ENCODE peak calls at places on chromosomes 1 and 21, in six cellular contexts. N is KBM-7; Q is neural progenitor cell; Z is MCF 10A; D is stimulated activated CD4-positive, alpha-beta T cell treated with anti-CD3 and anti-CD28 coated beads, Interleukin-1b, Interleukin-23, amount 100 ng/mL, for 1 hour; A is uterus. Y is an unnamed sample.

GRCh38 chr1:90835661-90836344 is 118.7 kb upstream of the BARHL2 start:
- DNase-seq in A (no peak), Q (peak), N (no peak), Z (no peak), D (no peak), Y (no peak)

GRCh38 chr1:8015809-8016165 is 10.3 kb downstream of the ERRFI1 start:
- DNase-seq in Z (peak), Q (no peak), N (no peak), D (no peak), A (peak), Y (no peak)

GRCh38 chr1:240598602-240599001 is 13.4 kb downstream of the GREM2 start:
- DNase-seq in Q (no peak), N (no peak), Z (no peak), D (no peak), A (no peak), Y (no peak)

GRCh38 chr1:1250828-1251284 is 4.3 kb upstream of the C1QTNF12 start:
- DNase-seq in A (no peak), Q (no peak), Z (peak), N (peak), D (no peak), Y (no peak)

GRCh38 chr1:10613340-10613739 is 138.6 kb downstream of the PEX14 start:
- DNase-seq in Z (no peak), Q (no peak), N (no peak), D (no peak), A (no peak), Y (peak)

GRCh38 chr1:18956189-18957135 is at the start of gene IFFO2:
- DNase-seq in Z (peak), Q (peak), D (peak), A (peak), N (peak), Y (peak)

GRCh38 chr1:32246888-32247273 is at the start of gene FAM167B:
- DNase-seq in Q (no peak), D (no peak), N (no peak), Z (peak), A (peak), Y (no peak)

GRCh38 chr1:228737613-228738012 is 2.3 kb downstream of the RHOU start:
- DNase-seq in Z (no peak), N (no peak), A (peak), Q (no peak), D (no peak), Y (no peak)

GRCh38 chr1:52057245-52057644 is 1.1 kb downstream of the BTF3L4 start:
- DNase-seq in Z (no peak), Q (no peak), N (peak), D (no peak), A (no peak), Y (no peak)

GRCh38 chr1:236502972-236503639 is 20.7 kb upstream of the LGALS8 start:
- DNase-seq in A (peak), Q (peak), N (peak), D (no peak), Z (peak), Y (no peak)

GRCh38 chr21:44455524-44456206 is 355 bp downstream of the LRRC3 start:
- DNase-seq in Q (peak), N (peak), A (no peak), Z (no peak), D (no peak), Y (no peak)

GRCh38 chr1:21524686-21525339 is 15.6 kb downstream of the ALPL start:
- DNase-seq in D (no peak), Q (peak), N (peak), A (no peak), Z (no peak), Y (no peak)

GRCh38 chr1:53376742-53377437 is 49.0 kb upstream of the LRP8 start:
- DNase-seq in D (no peak), Q (no peak), Z (no peak), N (no peak), A (peak), Y (peak)

GRCh38 chr1:245621589-245621988 is 466.8 kb downstream of the KIF26B start:
- DNase-seq in A (no peak), D (no peak), Z (peak), N (no peak), Q (no peak), Y (no peak)

GRCh38 chr1:63731117-63732043 is 42.4 kb upstream of the ROR1 start:
- DNase-seq in Z (peak), Q (no peak), D (no peak), N (no peak), A (no peak), Y (no peak)

GRCh38 chr1:38009088-38009840 is 3.3 kb upstream of the UTP11 start:
- DNase-seq in Z (peak), N (peak), Q (peak), A (no peak), D (no peak), Y (peak)

GRCh38 chr1:147492207-147492606 is 49.1 kb upstream of the BCL9 start:
- DNase-seq in Z (no peak), A (no peak), N (no peak), D (no peak), Q (no peak), Y (no peak)

GRCh38 chr21:34800797-34801518 is 132.2 kb downstream of the CLIC6 start:
- DNase-seq in A (no peak), N (no peak), Z (peak), Q (no peak), D (no peak), Y (no peak)

GRCh38 chr1:40664167-40664537 is 1.3 kb downstream of the RIMS3 start:
- DNase-seq in Q (no peak), A (no peak), N (no peak), D (no peak), Z (no peak), Y (no peak)

GRCh38 chr1:227899820-227900449 is 47.8 kb downstream of the WNT9A start:
- DNase-seq in D (no peak), A (peak), Z (no peak), Q (no peak), N (no peak), Y (peak)

GRCh38 chr21:36377391-36377842 is 7.8 kb upstream of the CHAF1B start:
- DNase-seq in D (no peak), N (no peak), Q (no peak), A (no peak), Z (no peak), Y (no peak)

GRCh38 chr1:233654667-233655432 is 40.9 kb downstream of the KCNK1 start:
- DNase-seq in Q (no peak), Z (peak), A (no peak), N (no peak), D (no peak), Y (no peak)